ENCODE peak calls at places on chromosome 9, in eight cellular contexts. C is putamen; O is upper lobe of right lung; Y is NCI-H1694; G is iPS-NIHi11; R is stimulated activated CD8-positive, alpha-beta memory T cell treated with anti-CD3 and anti-CD28 coated beads, Interleukin-7, amount 100 ng/mL, for 1 hour; V is T-helper 1 cell; S is AG09319. K is an unnamed sample.

GRCh38 chr9:7656648-7657047 is 142.9 kb downstream of the DMAC1 start:
- DNase-seq in C (peak), O (no peak), V (no peak), S (no peak), R (no peak), Y (no peak), G (no peak), K (no peak)

GRCh38 chr9:89887286-89887685 is 282.5 kb downstream of the GADD45G start:
- DNase-seq in R (no peak), G (no peak), Y (no peak), O (peak), V (no peak), S (no peak), C (no peak), K (no peak)

GRCh38 chr9:23551171-23551795 is 274.8 kb downstream of the ELAVL2 start:
- DNase-seq in R (no peak), O (no peak), Y (peak), G (no peak), S (no peak), V (no peak), C (no peak), K (no peak)

GRCh38 chr9:20271107-20271506 is 351.2 kb downstream of the MLLT3 start:
- DNase-seq in G (no peak), O (no peak), Y (peak), R (no peak), S (no peak), C (no peak), V (peak), K (no peak)

GRCh38 chr9:23451802-23452418 is 374.1 kb downstream of the ELAVL2 start:
- DNase-seq in O (no peak), S (no peak), Y (no peak), C (no peak), R (no peak), G (no peak), V (no peak), K (no peak)

GRCh38 chr9:81686614-81687520 is 2.5 kb downstream of the TLE1 start:
- DNase-seq in S (peak), O (peak), G (peak), Y (peak), C (peak), V (peak), R (no peak), K (no peak)

GRCh38 chr9:127991017-127991756 is 10.4 kb upstream of the EEIG1 start:
- DNase-seq in S (no peak), C (no peak), R (no peak), V (no peak), G (no peak), Y (no peak), O (no peak), K (no peak)

GRCh38 chr9:126939821-126940221 is 25.2 kb downstream of the RALGPS1 start:
- DNase-seq in V (no peak), O (peak), S (no peak), R (no peak), G (no peak), Y (no peak), C (no peak), K (no peak)

GRCh38 chr9:73155389-73155788 is 3.7 kb downstream of the ANXA1 start:
- DNase-seq in Y (no peak), R (no peak), C (no peak), O (no peak), V (no peak), G (no peak), S (no peak), K (no peak)

GRCh38 chr9:37937403-37937802 is 33.5 kb upstream of the SLC25A51 start:
- DNase-seq in G (no peak), V (no peak), S (no peak), C (no peak), Y (no peak), R (no peak), O (no peak), K (no peak)

GRCh38 chr9:91483189-91483691 is 59.6 kb upstream of the NFIL3 start:
- DNase-seq in C (no peak), S (no peak), G (no peak), V (no peak), R (no peak), Y (no peak), O (no peak), K (no peak)

GRCh38 chr9:129459550-129460322 is 161.2 kb downstream of the C9orf50 start:
- DNase-seq in V (no peak), S (no peak), C (no peak), G (no peak), Y (peak), O (no peak), R (no peak), K (no peak)

GRCh38 chr9:84703793-84704192 is 34.3 kb downstream of the NTRK2 start:
- DNase-seq in R (no peak), Y (no peak), G (no peak), V (no peak), C (no peak), S (no peak), O (no peak), K (no peak)

GRCh38 chr9:65400886-65401285 is 115.9 kb upstream of the FOXD4L5 start:
- DNase-seq in V (no peak), R (no peak), C (no peak), G (no peak), S (no peak), Y (no peak), O (peak), K (no peak)

GRCh38 chr9:84277646-84278045 is 62.9 kb downstream of the SLC28A3 start:
- DNase-seq in V (no peak), G (no peak), O (no peak), C (no peak), Y (no peak), S (no peak), R (no peak), K (no peak)

GRCh38 chr9:130207241-130207992 is 35.2 kb downstream of the NCS1 start:
- DNase-seq in R (no peak), S (no peak), G (no peak), O (no peak), V (no peak), Y (no peak), C (no peak), K (no peak)

GRCh38 chr9:19420877-19421276 is 12.1 kb downstream of the ACER2 start:
- DNase-seq in C (no peak), S (no peak), O (no peak), V (no peak), Y (no peak), G (no peak), R (no peak), K (no peak)

K was measured in cortex of kidney.